ENCODE peak calls at places on chromosome 11, in seven cellular contexts. S, E, Y, R, L, T and A are unnamed samples.

GRCh38 chr11:121321614-121322243 is 29.2 kb downstream of the SC5D start:
- DNase-seq in E (peak), R (no peak), L (peak), Y (peak), T (no peak), S (peak), A (no peak)

GRCh38 chr11:122601131-122602125 is 54.1 kb upstream of the UBASH3B start:
- DNase-seq in R (no peak), Y (no peak), S (no peak), E (no peak), T (no peak), L (no peak), A (no peak)

GRCh38 chr11:17395554-17395961 is 7.1 kb upstream of the KCNJ11 start:
- DNase-seq in S (no peak), T (no peak), E (peak), R (no peak), Y (no peak), L (no peak), A (no peak)

GRCh38 chr11:8328848-8329330 is 65.2 kb upstream of the LMO1 start:
- DNase-seq in E (peak), R (peak), Y (peak), L (peak), T (peak), S (peak), A (peak)

GRCh38 chr11:32713496-32713895 is 81.0 kb downstream of the CCDC73 start:
- DNase-seq in L (no peak), Y (no peak), E (peak), T (no peak), S (no peak), R (no peak), A (peak)

GRCh38 chr11:125348704-125349635 is 147.1 kb downstream of the FEZ1 start:
- DNase-seq in E (peak), Y (peak), R (no peak), T (no peak), L (peak), S (peak), A (no peak)

GRCh38 chr11:10730151-10730550 is 20.9 kb upstream of the CTR9 start:
- DNase-seq in T (no peak), E (no peak), Y (no peak), S (no peak), L (no peak), R (no peak), A (no peak)

GRCh38 chr11:126537492-126537891 is 182.0 kb downstream of the ST3GAL4 start:
- DNase-seq in R (no peak), L (no peak), Y (no peak), T (no peak), E (no peak), S (no peak), A (no peak)